ENCODE peak calls at places on chromosome 21, in eight cellular contexts. W is hepatocyte, F is PC-3, R is MM.1S, V is SK-N-SH, N is GM23338, T is HCT116, H is PC-9. I is an unnamed sample.

GRCh38 chr21:39263372-39263771 is 50.1 kb downstream of the BRWD1 start:
- DNase-seq in W (no peak), F (peak; percentile 15), R (no peak), V (no peak), N (no peak), T (peak; percentile 13), H (no peak), I (no peak)

GRCh38 chr21:38220270-38220737 is 36.5 kb upstream of the KCNJ15 start:
- DNase-seq in W (no peak), F (no peak), R (no peak), V (no peak), N (no peak), T (no peak), H (no peak), I (no peak)

GRCh38 chr21:18545908-18546307 is 142.3 kb upstream of the TMPRSS15 start:
- DNase-seq in W (no peak), F (peak; percentile 37), R (no peak), V (no peak), N (no peak), T (no peak), H (no peak), I (no peak)

GRCh38 chr21:45805321-45805720 is 161.8 kb downstream of the PCBP3 start:
- DNase-seq in W (no peak), F (no peak), R (no peak), V (no peak), N (no peak), T (no peak), H (no peak), I (no peak)

GRCh38 chr21:17780539-17780938 is 38.6 kb downstream of the C21orf91 start:
- DNase-seq in W (no peak), F (no peak), R (peak; percentile 94), V (no peak), N (no peak), T (no peak), H (no peak), I (peak; percentile 23)

GRCh38 chr21:31850886-31851285 is 21.9 kb upstream of the HUNK start:
- DNase-seq in W (no peak), F (no peak), R (no peak), V (no peak), N (no peak), T (no peak), H (no peak), I (no peak)

GRCh38 chr21:21200103-21200938 is 202.1 kb downstream of the NCAM2 start:
- DNase-seq in W (peak; percentile 62), F (peak; percentile 85), R (no peak), V (no peak), N (no peak), T (no peak), H (peak; percentile 76), I (no peak)

GRCh38 chr21:35475768-35476167 is 426.7 kb upstream of the RUNX1 start:
- DNase-seq in W (no peak), F (no peak), R (no peak), V (no peak), N (no peak), T (no peak), H (no peak), I (no peak)

GRCh38 chr21:33884361-33885157 is 31.0 kb downstream of the ATP5PO start:
- DNase-seq in W (no peak), F (no peak), R (no peak), V (no peak), N (no peak), T (no peak), H (no peak), I (no peak)

GRCh38 chr21:18070392-18070791 is 174.2 kb upstream of the CHODL start:
- DNase-seq in W (no peak), F (no peak), R (no peak), V (no peak), N (no peak), T (no peak), H (no peak), I (no peak)

GRCh38 chr21:16419188-16419874 is 689.5 kb downstream of the USP25 start:
- DNase-seq in W (peak; percentile 63), F (no peak), R (no peak), V (peak; percentile 59), N (peak; percentile 6), T (no peak), H (no peak), I (no peak)

GRCh38 chr21:46083271-46084040 is 14.5 kb upstream of the COL6A2 start:
- DNase-seq in W (peak; percentile 64), F (no peak), R (no peak), V (no peak), N (no peak), T (no peak), H (no peak), I (no peak)

GRCh38 chr21:33169360-33169759 is 60.4 kb upstream of the IFNAR2 start:
- DNase-seq in W (no peak), F (no peak), R (no peak), V (no peak), N (no peak), T (no peak), H (no peak), I (peak; percentile 31)

DNA sequence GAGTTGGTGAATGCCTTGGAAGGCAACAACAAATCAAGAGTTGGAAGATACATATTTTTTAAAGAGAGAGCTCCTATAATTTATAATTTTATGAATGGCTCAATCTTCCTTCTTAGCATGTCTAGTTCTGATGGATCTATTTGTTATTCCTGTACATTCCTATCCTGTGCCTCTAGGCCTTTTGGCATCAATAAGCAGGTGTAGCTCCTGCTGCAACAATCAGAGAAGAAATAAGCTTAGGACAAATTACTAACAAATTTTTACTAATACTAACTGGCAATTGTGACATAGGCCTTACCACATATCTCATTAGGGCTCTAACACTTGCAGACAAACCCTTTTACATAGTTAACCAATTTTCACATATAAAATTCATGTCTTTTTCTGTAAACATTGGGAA is 682.0 kb downstream of the LTN1 start:
- DNase-seq in W (no peak), F (no peak), R (no peak), V (no peak), N (no peak), T (no peak), H (no peak), I (no peak)
- H2AFZ ChIP-seq in W (no peak overlapping the region), F (no peak overlapping the region), R (no peak overlapping the region), V (no peak overlapping the region), N (no peak overlapping the region), T (no peak overlapping the region), H (no peak overlapping the region), I (no peak overlapping the region)

GRCh38 chr21:41817228-41817627 is 50.4 kb upstream of the RIPK4 start:
- DNase-seq in W (peak; percentile 81), F (peak; percentile 89), R (peak; percentile 75), V (peak; percentile 72), N (peak; percentile 77), T (peak; percentile 33), H (peak; percentile 70), I (peak; percentile 79)
- TF ChIP-seq CTCF in W (peak; percentile 76), F (peak; percentile 93), R (peak; percentile 92), V (peak; percentile 75), N (peak; percentile 75), T (peak; percentile 77), H (peak; percentile 81), I (peak; percentile 85)

DNA sequence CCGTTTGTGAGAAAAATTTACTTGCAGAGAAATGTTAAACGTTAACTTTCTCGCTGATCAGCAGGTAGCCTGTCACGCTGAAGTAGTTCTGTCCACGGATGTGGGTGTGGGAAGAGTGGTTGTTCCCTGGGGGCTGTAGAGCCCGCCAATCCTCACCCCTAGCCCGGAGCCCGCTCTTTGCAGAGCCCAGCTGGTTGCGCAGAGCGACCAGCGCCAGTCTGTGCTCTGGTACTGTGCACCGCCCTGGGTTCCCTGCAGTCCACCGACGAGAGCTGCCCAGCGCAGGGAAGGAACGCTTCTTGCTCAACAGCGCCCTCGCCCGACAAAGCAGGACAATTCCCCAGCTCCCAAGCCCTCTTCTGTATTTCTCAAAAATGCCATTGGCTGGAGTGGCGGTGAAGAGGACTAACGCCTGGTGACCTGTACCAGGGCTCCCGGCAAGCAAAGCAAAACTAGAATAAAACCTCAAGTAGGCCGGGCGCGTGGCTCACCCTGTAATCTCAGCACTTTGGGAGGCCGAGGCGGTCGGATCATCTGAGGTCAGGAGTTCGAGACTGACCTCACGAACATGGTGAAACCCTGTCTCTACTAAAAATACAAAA is 3.3 kb downstream of the RIPPLY3 start:
- DNase-seq in W (peak; percentile 91), F (peak; percentile 93), R (peak; percentile 98), V (peak; percentile 91), N (peak; percentile 94), T (peak; percentile 81), H (peak; percentile 63), I (peak; percentile 57)
- H3K9me2 ChIP-seq in W (no peaks in the 10 kb centered on the region), F (no peaks in the 10 kb centered on the region), R (no peaks in the 10 kb centered on the region), V (no peaks in the 10 kb centered on the region), N (no peaks in the 10 kb centered on the region), T (no peaks in the 10 kb centered on the region), H (no peaks in the 10 kb centered on the region), I (no peaks in the 10 kb centered on the region)

DNA sequence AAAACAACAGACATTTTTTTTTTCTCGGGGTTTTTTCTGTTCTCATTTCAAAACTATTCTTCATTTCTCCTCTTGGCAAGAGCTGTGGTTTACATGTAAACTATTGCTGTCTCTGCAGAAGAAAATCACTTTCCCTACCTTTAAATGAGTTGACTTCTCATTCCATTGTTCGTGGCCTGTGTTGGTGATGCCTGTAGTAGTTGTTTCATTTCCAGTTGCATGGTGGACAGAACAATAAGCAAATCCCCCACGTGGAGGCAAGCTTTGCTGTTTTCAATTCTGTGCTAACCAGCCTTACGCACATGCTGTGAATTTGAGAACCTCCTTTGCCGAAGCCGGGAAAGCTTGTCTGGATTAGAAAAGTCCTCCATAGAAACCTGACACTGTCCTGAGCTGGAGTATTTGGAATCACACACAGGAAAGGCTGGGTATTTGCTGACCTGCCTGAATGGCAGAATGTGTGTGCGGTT is 26.2 kb upstream of the MAP3K7CL start:
- DNase-seq in W (no peak), F (no peak), R (no peak), V (no peak), N (no peak), T (no peak), H (no peak), I (no peak)
- H2AFZ ChIP-seq in W (no peak overlapping the region), F (no peak overlapping the region), R (no peak overlapping the region), V (peak overlapping the region; percentile 32), N (no peak overlapping the region), T (no peak overlapping the region), H (no peak overlapping the region), I (no peak overlapping the region)

GRCh38 chr21:25925936-25926335 is 191.2 kb downstream of the GABPA start:
- DNase-seq in W (no peak), F (peak; percentile 25), R (no peak), V (no peak), N (no peak), T (no peak), H (no peak), I (no peak)
- TF ChIP-seq CTCF in W (no peak), F (no peak), R (no peak), V (no peak), N (no peak), T (no peak), H (no peak), I (no peak)

I was measured in OCI-LY7.